ENCODE peak calls at places on chromosomes 11 and 22, in six cellular contexts. D is H1, L is HepG2, X is HCT116, Q is GM12878, P is SK-N-SH. Z is an unnamed sample.

GRCh38 chr11:15278129-15278528 is 163.4 kb downstream of the INSC start:
- DNase-seq in L (no peak), P (no peak), X (no peak), Q (no peak), D (no peak), Z (no peak)

GRCh38 chr22:28978863-28979799 is 82.5 kb downstream of the C22orf31 start:
- DNase-seq in D (no peak), Q (no peak), P (no peak), L (no peak), X (no peak), Z (no peak)

GRCh38 chr11:68107689-68108088 is 13.5 kb downstream of the CHKA start:
- DNase-seq in Q (no peak), D (no peak), X (no peak), P (no peak), L (peak), Z (no peak)

GRCh38 chr11:133501643-133502535 is 30.4 kb downstream of the OPCML start:
- DNase-seq in Q (no peak), P (no peak), L (no peak), D (peak), X (no peak), Z (no peak)

GRCh38 chr11:18769802-18770456 is 21.7 kb downstream of the PTPN5 start:
- DNase-seq in P (no peak), L (no peak), D (no peak), Q (peak), X (no peak), Z (no peak)

GRCh38 chr22:44037519-44038370 is 13.6 kb downstream of the PARVB start:
- DNase-seq in Q (no peak), P (no peak), L (no peak), X (peak), D (no peak), Z (no peak)

GRCh38 chr22:49021097-49021925 is 806.4 kb downstream of the BRD1 start:
- DNase-seq in X (no peak), D (no peak), P (peak), Q (no peak), L (no peak), Z (no peak)

GRCh38 chr11:119094816-119095065 is 6.9 kb downstream of the DPAGT1 start:
- DNase-seq in Q (no peak), X (no peak), D (no peak), L (peak), P (peak), Z (peak)

GRCh38 chr11:64290894-64291745 is at the start of gene KCNK4:
- DNase-seq in L (no peak), Q (no peak), P (peak), X (no peak), D (peak), Z (no peak)

GRCh38 chr11:44877908-44878459 is 72.7 kb downstream of the TP53I11 start:
- DNase-seq in P (no peak), X (no peak), L (no peak), Q (no peak), D (no peak), Z (no peak)

GRCh38 chr11:133947298-133947905 is 9.4 kb downstream of the IGSF9B start:
- DNase-seq in Q (no peak), D (peak), P (peak), L (peak), X (no peak), Z (peak)

GRCh38 chr11:2511421-2512369 is 66.9 kb downstream of the KCNQ1 start:
- DNase-seq in D (no peak), P (peak), X (no peak), L (no peak), Q (no peak), Z (no peak)

GRCh38 chr22:48459859-48460823 is 1367.5 kb downstream of the BRD1 start:
- DNase-seq in L (no peak), P (no peak), X (no peak), Q (no peak), D (no peak), Z (no peak)

GRCh38 chr11:64838600-64839334 is 5.7 kb downstream of the CDC42BPG start:
- DNase-seq in D (no peak), Q (no peak), X (no peak), P (no peak), L (no peak), Z (no peak)

GRCh38 chr11:68006606-68007166 is 2.8 kb upstream of the UNC93B1 start:
- DNase-seq in X (no peak), L (no peak), Q (no peak), P (no peak), D (no peak), Z (no peak)

GRCh38 chr11:129131361-129131760 is 60.8 kb downstream of the ARHGAP32 start:
- DNase-seq in D (no peak), P (no peak), L (no peak), Q (no peak), X (no peak), Z (no peak)

GRCh38 chr11:57641011-57641410 is 8.7 kb downstream of the YPEL4 start:
- DNase-seq in L (no peak), P (no peak), D (no peak), Q (no peak), X (no peak), Z (no peak)

GRCh38 chr22:46490538-46490937 is 46.9 kb downstream of the CELSR1 start:
- DNase-seq in L (no peak), P (no peak), Q (no peak), X (no peak), D (no peak), Z (no peak)

GRCh38 chr11:117328414-117329010 is 858 bp downstream of the CEP164 start:
- DNase-seq in L (no peak), Q (no peak), P (peak), D (no peak), X (no peak), Z (peak)

GRCh38 chr11:15406952-15407351 is 292.2 kb downstream of the INSC start:
- DNase-seq in P (no peak), L (no peak), X (no peak), Q (no peak), D (no peak), Z (no peak)

GRCh38 chr11:120272303-120272702 is 32.4 kb downstream of the POU2F3 start:
- DNase-seq in X (no peak), L (no peak), D (no peak), P (no peak), Q (no peak), Z (no peak)

GRCh38 chr11:82895437-82896091 is 4.7 kb downstream of the PRCP start:
- DNase-seq in X (no peak), Q (peak), L (no peak), P (no peak), D (no peak), Z (no peak)

GRCh38 chr11:19537803-19538453 is 174.7 kb upstream of the NAV2 start:
- DNase-seq in X (no peak), Q (no peak), L (no peak), P (no peak), D (no peak), Z (no peak)

GRCh38 chr11:92340839-92341238 is 116.2 kb downstream of the FAT3 start:
- DNase-seq in X (no peak), Q (no peak), D (peak), L (peak), P (peak), Z (no peak)

GRCh38 chr11:10917802-10918201 is 59.9 kb upstream of the ZBED5 start:
- DNase-seq in Q (no peak), P (no peak), X (no peak), L (no peak), D (no peak), Z (no peak)

GRCh38 chr11:95790933-95791247 is 592 bp downstream of the CEP57 start:
- DNase-seq in Q (peak), P (peak), D (no peak), L (peak), X (peak), Z (peak)

GRCh38 chr22:40838486-40838885 is 18.0 kb downstream of the ST13 start:
- DNase-seq in D (no peak), Q (no peak), X (no peak), L (no peak), P (no peak), Z (no peak)

GRCh38 chr22:49569286-49570031 is 258.2 kb downstream of the BRD1 start:
- DNase-seq in P (no peak), L (no peak), D (peak), Q (no peak), X (no peak), Z (no peak)

GRCh38 chr22:38043151-38044039 is 13.8 kb upstream of the PICK1 start:
- DNase-seq in D (no peak), Q (no peak), L (no peak), P (no peak), X (no peak), Z (peak)

GRCh38 chr11:131458421-131458820 is 88.0 kb downstream of the NTM start:
- DNase-seq in L (no peak), Q (no peak), D (no peak), X (no peak), P (no peak), Z (no peak)

GRCh38 chr11:35725880-35726279 is 63.3 kb downstream of the TRIM44 start:
- DNase-seq in P (no peak), X (peak), L (no peak), D (no peak), Q (no peak), Z (no peak)

GRCh38 chr22:31631381-31631780 is 30.6 kb downstream of the PISD start:
- DNase-seq in P (peak), Q (no peak), D (no peak), X (no peak), L (no peak), Z (no peak)

DNA sequence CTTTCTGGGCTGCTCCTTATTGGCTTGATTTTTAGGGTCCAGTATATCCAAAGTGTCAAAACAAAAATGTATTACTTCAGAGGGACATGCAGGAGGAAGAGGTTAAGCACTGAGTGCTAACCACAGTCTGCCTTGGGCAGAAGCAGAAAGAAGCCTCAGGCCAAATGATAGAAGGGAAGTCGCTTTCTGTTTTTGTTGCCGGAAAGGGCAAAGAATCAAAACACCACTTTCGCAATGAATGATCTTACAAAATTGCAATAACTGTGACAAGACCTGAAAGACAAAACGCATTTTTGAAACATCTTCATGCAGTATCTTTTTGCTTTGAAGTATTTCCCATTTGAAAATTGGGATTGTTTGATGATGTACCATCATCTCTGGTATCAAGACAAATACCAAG is 70.1 kb upstream of the PICALM start:
- DNase-seq in L (no peak), Q (peak), D (no peak), P (no peak), X (no peak), Z (no peak)
- TF ChIP-seq JUND in L (no peak), Q (no peak), D (no peak), P (no peak), X (no peak), Z (no peak)

DNA sequence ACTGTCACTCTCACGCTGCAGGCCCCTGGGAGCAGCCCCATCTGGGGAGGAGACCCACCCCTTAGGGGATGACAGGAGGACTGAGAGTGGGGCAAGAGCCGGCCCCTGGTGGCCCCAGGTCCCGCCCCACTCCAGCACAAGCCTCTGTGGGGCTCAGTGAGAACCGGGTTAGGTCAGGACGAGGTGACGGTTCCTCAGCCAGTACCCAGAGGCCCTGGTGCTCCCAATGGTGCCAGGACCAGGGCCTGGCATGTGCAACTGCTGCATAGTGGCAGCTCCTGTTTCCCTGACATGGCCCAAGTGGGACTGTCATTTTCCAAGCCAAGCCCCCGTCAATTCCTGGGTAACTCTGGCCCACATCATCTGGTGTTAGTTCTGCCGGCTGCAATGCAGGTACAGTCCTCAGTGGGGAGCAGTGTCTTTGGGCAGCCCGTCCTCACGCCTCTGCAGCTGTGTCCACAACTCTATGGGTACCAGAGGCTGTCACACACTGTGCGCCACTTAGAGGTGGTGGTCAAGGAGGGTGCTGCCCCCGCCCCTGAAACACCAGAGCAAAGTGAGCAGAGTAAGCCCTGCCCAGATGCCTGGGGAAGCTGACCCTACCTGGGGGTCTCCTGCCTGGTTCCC is 15.9 kb downstream of the CHID1 start:
- DNase-seq in X (no peak), Q (no peak), P (no peak), L (no peak), D (no peak), Z (no peak)
- TF ChIP-seq JUND in X (no peak), Q (no peak), P (no peak), L (no peak), D (no peak), Z (no peak)

GRCh38 chr11:69801513-69802335 is 17.5 kb downstream of the FGF3 start:
- DNase-seq in L (peak), D (peak), Q (no peak), P (peak), X (peak), Z (no peak)
- TF ChIP-seq JUND in L (no peak), D (no peak), Q (no peak), P (no peak), X (no peak), Z (no peak)

GRCh38 chr11:9092846-9093778 is 1.7 kb upstream of the SCUBE2 start:
- DNase-seq in D (no peak), P (peak), X (no peak), Q (no peak), L (no peak), Z (peak)

GRCh38 chr11:9094420-9094819 is 3.0 kb upstream of the SCUBE2 start:
- DNase-seq in D (no peak), Q (no peak), X (no peak), L (no peak), P (no peak), Z (no peak)

GRCh38 chr11:9090488-9091043 is 833 bp downstream of the SCUBE2 start:
- DNase-seq in D (no peak), Q (no peak), P (peak), X (no peak), L (no peak), Z (no peak)

GRCh38 chr11:9091044-9091936 is at the start of gene SCUBE2:
- DNase-seq in L (no peak), Q (no peak), X (no peak), P (peak), D (peak), Z (peak)

DNA sequence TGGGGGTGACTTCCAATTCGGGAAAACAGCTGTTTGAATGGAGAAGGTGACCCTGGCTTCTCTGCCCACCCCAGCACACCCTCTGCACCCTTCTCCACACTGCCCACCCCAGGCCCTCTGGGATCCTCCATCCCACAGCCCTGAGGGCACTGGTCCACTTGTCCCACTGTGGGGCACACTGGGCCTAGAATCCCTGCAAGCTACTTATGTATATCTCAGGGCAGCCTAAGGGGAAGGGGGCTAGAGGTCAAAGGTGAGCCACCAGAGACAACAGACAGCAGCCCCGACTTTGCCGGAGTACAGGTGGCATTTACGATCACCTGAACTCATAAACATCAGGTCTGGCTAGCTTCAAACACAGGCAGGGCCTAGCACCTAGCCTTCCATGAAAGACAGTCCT is 686 bp upstream of the SCUBE2 start:
- DNase-seq in D (no peak), Q (no peak), L (no peak), X (no peak), P (no peak), Z (no peak)
- TF ChIP-seq JUND in D (no peak), Q (no peak), L (no peak), X (no peak), P (no peak), Z (no peak)

Z was measured in T47D.